ENCODE peak calls at places on chromosomes 5 and 9, in ten cellular contexts. I is endothelial cell, V is hepatocyte, G is natural killer cell, Q is IMR-90, X is dorsolateral prefrontal cortex, L is nephron progenitor cell, K is cardiac muscle cell, D is AG10803, H is astrocyte of the spinal cord. P is an unnamed sample.
A peak's percentile ranks its signal among the peaks of the same experiment; 100 is the strongest.

GRCh38 chr9:118586978-118587377 is 782.3 kb downstream of the BRINP1 start:
- DNase-seq in I (no peak), V (no peak), G (no peak), Q (no peak), X (no peak), L (no peak), K (no peak), D (no peak), H (no peak), P (no peak)

GRCh38 chr9:120642129-120642528 is 62.2 kb upstream of the CDK5RAP2 start:
- DNase-seq in I (no peak), V (no peak), G (no peak), Q (peak; percentile 41), X (no peak), L (no peak), K (no peak), D (no peak), H (peak; percentile 39), P (no peak)

GRCh38 chr9:86948153-86948929 is 1.0 kb upstream of the GAS1 start:
- DNase-seq in I (peak; percentile 80), V (peak; percentile 88), G (peak; percentile 65), Q (peak; percentile 82), X (peak; percentile 73), L (peak; percentile 85), K (peak; percentile 92), D (peak; percentile 85), H (peak; percentile 86), P (peak; percentile 91)

GRCh38 chr9:89821081-89821480 is 216.3 kb downstream of the GADD45G start:
- DNase-seq in I (no peak), V (no peak), G (no peak), Q (no peak), X (no peak), L (no peak), K (peak; percentile 21), D (no peak), H (no peak), P (no peak)

GRCh38 chr5:105392122-105392709 is 1829.6 kb upstream of the NUDT12 start:
- DNase-seq in I (no peak), V (no peak), G (no peak), Q (no peak), X (no peak), L (no peak), K (no peak), D (no peak), H (no peak), P (peak; percentile 79)

GRCh38 chr5:102865510-102866314 is 110.6 kb downstream of the PAM start:
- DNase-seq in I (peak; percentile 54), V (peak; percentile 72), G (peak; percentile 71), Q (peak; percentile 88), X (peak; percentile 28), L (peak; percentile 77), K (peak; percentile 86), D (peak; percentile 83), H (peak; percentile 89), P (peak; percentile 88)

GRCh38 chr5:10288600-10289213 is 19.0 kb downstream of the CMBL start:
- DNase-seq in I (no peak), V (peak; percentile 42), G (no peak), Q (no peak), X (no peak), L (no peak), K (no peak), D (no peak), H (no peak), P (no peak)

GRCh38 chr9:135583686-135584011 is 22.1 kb downstream of the PAEP start:
- DNase-seq in I (no peak), V (peak; percentile 2), G (no peak), Q (no peak), X (no peak), L (no peak), K (no peak), D (no peak), H (no peak), P (peak; percentile 78)

GRCh38 chr5:180139731-180140626 is 68.4 kb upstream of the RNF130 start:
- DNase-seq in I (no peak), V (no peak), G (peak; percentile 11), Q (no peak), X (peak; percentile 14), L (no peak), K (no peak), D (no peak), H (no peak), P (peak; percentile 79)

GRCh38 chr5:171367424-171368370 is 20.0 kb upstream of the NPM1 start:
- DNase-seq in I (no peak), V (no peak), G (no peak), Q (peak; percentile 50), X (no peak), L (no peak), K (peak; percentile 79), D (peak; percentile 64), H (peak; percentile 75), P (no peak)

GRCh38 chr5:149130121-149130931 is 11.0 kb upstream of the ABLIM3 start:
- DNase-seq in I (no peak), V (no peak), G (no peak), Q (peak; percentile 49), X (no peak), L (no peak), K (no peak), D (no peak), H (no peak), P (no peak)

GRCh38 chr5:171419663-171420428 is 399 bp downstream of the FGF18 start:
- DNase-seq in I (peak; percentile 37), V (peak; percentile 69), G (no peak), Q (peak; percentile 29), X (no peak), L (peak; percentile 76), K (peak; percentile 29), D (peak; percentile 32), H (peak; percentile 9), P (peak; percentile 84)

GRCh38 chr5:114447084-114447773 is 85.4 kb downstream of the KCNN2 start:
- DNase-seq in I (no peak), V (no peak), G (no peak), Q (peak; percentile 3), X (no peak), L (no peak), K (peak; percentile 2), D (no peak), H (no peak), P (no peak)
- TF ChIP-seq CTCF in I (peak; percentile 77), V (peak; percentile 24), G (no peak), Q (no peak), X (no peak), L (peak; percentile 32), K (peak; percentile 31), D (peak; percentile 37), H (peak; percentile 32), P (peak; percentile 37)

DNA sequence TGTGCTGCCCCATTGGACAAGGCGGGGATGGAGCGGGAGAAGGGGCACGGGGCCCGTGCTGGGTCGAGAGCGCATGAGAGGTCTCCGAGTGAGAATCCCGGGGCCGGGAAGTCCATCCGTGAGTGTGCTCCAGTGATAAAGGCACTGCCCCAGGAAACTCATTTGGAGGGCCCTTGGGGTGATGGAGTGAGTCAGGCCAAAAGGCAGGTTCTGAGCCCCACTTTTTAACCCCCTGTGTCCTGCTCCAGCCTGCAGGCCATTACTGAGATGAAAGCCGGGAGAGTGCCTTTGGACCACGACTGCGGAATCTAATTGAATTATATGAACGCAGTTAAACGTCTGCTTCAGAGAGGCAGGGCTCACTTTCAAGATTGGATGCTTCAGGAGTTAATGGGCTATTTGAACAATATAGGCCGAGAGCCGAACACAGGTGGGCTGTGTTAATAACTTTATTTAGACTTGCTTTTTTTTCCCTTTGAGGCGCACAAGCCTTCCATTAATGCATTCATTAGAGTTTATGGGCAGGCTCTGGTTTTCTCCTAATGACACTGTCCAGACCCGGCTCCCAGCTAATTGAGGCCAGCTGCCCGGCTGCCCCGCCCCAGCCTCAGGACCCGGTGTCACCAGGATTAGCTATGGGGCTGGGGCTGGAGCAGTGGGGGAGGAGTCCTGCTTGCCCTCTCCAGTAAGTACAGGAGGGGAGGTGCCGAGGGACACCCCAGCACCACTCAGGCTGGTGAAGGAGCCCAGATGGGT is 79.1 kb upstream of the LMX1B start:
- DNase-seq in I (no peak), V (no peak), G (no peak), Q (no peak), X (no peak), L (no peak), K (no peak), D (no peak), H (no peak), P (no peak)
- TF ChIP-seq CTCF in I (no peak), V (no peak), G (no peak), Q (no peak), X (no peak), L (no peak), K (no peak), D (no peak), H (no peak), P (no peak)

GRCh38 chr5:543351-543750 is 19.1 kb upstream of the SLC9A3 start:
- DNase-seq in I (no peak), V (no peak), G (no peak), Q (no peak), X (no peak), L (no peak), K (no peak), D (no peak), H (no peak), P (no peak)

GRCh38 chr5:545641-546375 is 21.6 kb upstream of the SLC9A3 start:
- DNase-seq in I (no peak), V (no peak), G (no peak), Q (no peak), X (no peak), L (no peak), K (no peak), D (no peak), H (no peak), P (no peak)

GRCh38 chr5:546376-546908 is 22.2 kb upstream of the SLC9A3 start:
- DNase-seq in I (no peak), V (no peak), G (no peak), Q (no peak), X (no peak), L (no peak), K (no peak), D (no peak), H (no peak), P (no peak)

GRCh38 chr5:543755-544674 is 19.8 kb upstream of the SLC9A3 start:
- DNase-seq in I (no peak), V (no peak), G (no peak), Q (no peak), X (no peak), L (peak; percentile 2), K (no peak), D (no peak), H (no peak), P (no peak)

GRCh38 chr5:544675-545330 is 20.6 kb upstream of the SLC9A3 start:
- DNase-seq in I (no peak), V (no peak), G (no peak), Q (no peak), X (no peak), L (no peak), K (no peak), D (no peak), H (no peak), P (no peak)
- TF ChIP-seq CTCF in I (no peak), V (no peak), G (no peak), Q (no peak), X (no peak), L (no peak), K (no peak), D (no peak), H (no peak), P (no peak)

GRCh38 chr5:168365581-168366081 is 74.2 kb downstream of the WWC1 start:
- DNase-seq in I (peak; percentile 6), V (peak; percentile 59), G (no peak), Q (peak; percentile 58), X (no peak), L (peak; percentile 11), K (peak; percentile 73), D (peak; percentile 92), H (peak; percentile 18), P (no peak)
- TF ChIP-seq CTCF in I (no peak), V (peak; percentile 40), G (no peak), Q (peak; percentile 14), X (no peak), L (no peak), K (peak; percentile 29), D (peak; percentile 38), H (peak; percentile 37), P (no peak)